ENCODE peak calls at places on chromosomes 6 and 20, in eight cellular contexts. X is T-helper 17 cell, D is nephron progenitor cell, K is D341Med, A is astrocyte of the cerebellum, R is A549, V is activated T-cell treated with anti-CD3 and anti-CD28 coated beads for 48 hours, H is mesendoderm. E is an unnamed sample.

GRCh38 chr6:132122176-132122575 is 171.0 kb upstream of the CCN2 start:
- DNase-seq in H (no peak), K (no peak), D (no peak), X (no peak), V (no peak), R (no peak), A (no peak), E (no peak)

GRCh38 chr20:57895161-57895855 is 185.5 kb upstream of the PMEPA1 start:
- DNase-seq in R (no peak), V (no peak), D (no peak), H (no peak), X (no peak), A (no peak), K (no peak), E (peak; percentile 52)

GRCh38 chr6:36616888-36617521 is 22.8 kb downstream of the SRSF3 start:
- DNase-seq in V (no peak), X (no peak), D (no peak), K (peak; percentile 56), H (no peak), A (peak; percentile 32), R (peak; percentile 82), E (peak; percentile 53)

GRCh38 chr20:53660078-53660909 is 66.7 kb upstream of the ZNF217 start:
- DNase-seq in A (no peak), X (peak; percentile 10), H (no peak), D (no peak), K (no peak), R (no peak), V (peak; percentile 34), E (peak; percentile 72)

GRCh38 chr6:168737481-168737880 is 296.5 kb downstream of the SMOC2 start:
- DNase-seq in D (no peak), R (peak; percentile 9), H (peak; percentile 49), V (no peak), X (no peak), K (no peak), A (no peak), E (no peak)

GRCh38 chr20:37703338-37703660 is 9.5 kb downstream of the CTNNBL1 start:
- DNase-seq in A (no peak), V (no peak), X (no peak), K (no peak), D (no peak), H (no peak), R (no peak), E (no peak)

GRCh38 chr6:170485159-170485558 is 67.9 kb downstream of the PSMB1 start:
- DNase-seq in K (no peak), A (no peak), H (no peak), X (no peak), R (no peak), V (no peak), D (no peak), E (no peak)

GRCh38 chr6:11009353-11009752 is 34.8 kb downstream of the ELOVL2 start:
- DNase-seq in H (peak; percentile 93), D (no peak), K (no peak), X (no peak), V (no peak), A (no peak), R (peak; percentile 28), E (no peak)

GRCh38 chr6:157151989-157152388 is 171.3 kb downstream of the TMEM242 start:
- DNase-seq in A (peak; percentile 84), V (no peak), X (no peak), R (no peak), D (no peak), H (no peak), K (no peak), E (no peak)

GRCh38 chr6:107689190-107689589 is 134.9 kb downstream of the SCML4 start:
- DNase-seq in R (no peak), D (no peak), X (no peak), H (no peak), A (no peak), V (no peak), K (no peak), E (no peak)

GRCh38 chr6:168163096-168163731 is 84.2 kb upstream of the FRMD1 start:
- DNase-seq in H (no peak), D (no peak), V (no peak), X (no peak), A (peak; percentile 37), K (no peak), R (no peak), E (no peak)

GRCh38 chr6:158328446-158328845 is 16.2 kb downstream of the TULP4 start:
- DNase-seq in H (peak; percentile 69), X (no peak), D (no peak), K (no peak), V (no peak), R (no peak), A (no peak), E (no peak)

GRCh38 chr6:168125429-168126001 is 46.5 kb upstream of the FRMD1 start:
- DNase-seq in A (no peak), D (no peak), K (peak; percentile 12), H (peak; percentile 53), V (no peak), R (no peak), X (no peak), E (no peak)

GRCh38 chr6:122141246-122141645 is 258.2 kb upstream of the HSF2 start:
- DNase-seq in R (no peak), K (no peak), X (no peak), D (no peak), H (no peak), A (no peak), V (no peak), E (no peak)

GRCh38 chr6:12969933-12970332 is 253.4 kb downstream of the PHACTR1 start:
- DNase-seq in A (no peak), R (no peak), D (no peak), K (no peak), H (no peak), V (no peak), X (no peak), E (no peak)

GRCh38 chr20:37670426-37670825 is 23.4 kb upstream of the CTNNBL1 start:
- DNase-seq in R (no peak), V (no peak), D (no peak), H (no peak), X (no peak), K (no peak), A (no peak), E (no peak)

GRCh38 chr6:128598561-128598960 is 78.2 kb upstream of the PTPRK start:
- DNase-seq in X (no peak), V (no peak), A (no peak), D (no peak), R (no peak), H (peak; percentile 10), K (no peak), E (no peak)

GRCh38 chr20:63269724-63270123 is 2.9 kb upstream of the ARFGAP1 start:
- DNase-seq in A (no peak), R (no peak), D (no peak), H (no peak), V (no peak), K (no peak), X (no peak), E (no peak)

GRCh38 chr6:43359381-43359780 is 10.1 kb downstream of the ZNF318 start:
- DNase-seq in A (no peak), R (no peak), H (no peak), K (no peak), V (no peak), D (no peak), X (no peak), E (no peak)

GRCh38 chr6:127420558-127420957 is 38.6 kb downstream of the KIAA0408 start:
- DNase-seq in D (peak; percentile 17), R (peak; percentile 84), K (peak; percentile 75), X (peak; percentile 29), A (peak; percentile 85), V (peak; percentile 58), H (peak; percentile 95), E (peak; percentile 88)

GRCh38 chr6:163349001-163349680 is 65.4 kb upstream of the QKI start:
- DNase-seq in D (no peak), R (no peak), V (no peak), X (no peak), K (no peak), A (no peak), H (no peak), E (no peak)

GRCh38 chr6:145080651-145081050 is 654.7 kb downstream of the EPM2A start:
- DNase-seq in R (no peak), X (no peak), H (no peak), D (no peak), V (no peak), K (no peak), A (no peak), E (no peak)

GRCh38 chr6:42404494-42404893 is 47.2 kb downstream of the TRERF1 start:
- DNase-seq in D (no peak), K (no peak), A (no peak), R (peak; percentile 53), X (no peak), V (no peak), H (peak; percentile 90), E (peak; percentile 79)

GRCh38 chr6:97663252-97663651 is 380.2 kb upstream of the MMS22L start:
- DNase-seq in X (no peak), A (no peak), R (no peak), D (no peak), V (no peak), K (no peak), H (no peak), E (no peak)

GRCh38 chr20:58148891-58149290 is 79.6 kb downstream of the ANKRD60 start:
- DNase-seq in K (no peak), D (no peak), R (no peak), H (no peak), X (no peak), V (no peak), A (no peak), E (peak; percentile 19)

GRCh38 chr20:3557237-3557636 is 86.4 kb downstream of the ATRN start:
- DNase-seq in V (no peak), D (no peak), H (no peak), A (no peak), K (no peak), X (no peak), R (no peak), E (no peak)

GRCh38 chr6:36245572-36246031 is 24.3 kb upstream of the PNPLA1 start:
- DNase-seq in K (no peak), R (no peak), D (no peak), A (no peak), X (no peak), H (peak; percentile 51), V (peak; percentile 5), E (no peak)

GRCh38 chr6:35663001-35663400 is 25.7 kb downstream of the FKBP5 start:
- DNase-seq in K (peak; percentile 64), D (no peak), R (no peak), X (no peak), H (peak; percentile 28), V (no peak), A (no peak), E (no peak)

GRCh38 chr20:41219824-41220223 is 82.5 kb downstream of the PLCG1 start:
- DNase-seq in V (no peak), R (no peak), H (no peak), D (no peak), X (no peak), K (no peak), A (no peak), E (no peak)

GRCh38 chr6:85383042-85383441 is 66.8 kb upstream of the NT5E start:
- DNase-seq in A (no peak), K (no peak), D (no peak), R (no peak), V (no peak), X (no peak), H (no peak), E (no peak)

E was measured in activated effector memory CD4-positive, alpha-beta T cell treated with anti-CD3 and anti-CD28 coated beads, Interleukin-2, amount 50 U/mL, for 16 hours.